ENCODE peak calls at places on chromosomes 6 and 20, in eight cellular contexts. J, B, R, M, S, Q, Z and D are unnamed samples.

GRCh38 chr6:41644297-41644879 is 6.1 kb downstream of the MDFI start:
- DNase-seq in J (no peak), B (no peak), R (no peak), M (peak; percentile 76), S (peak; percentile 29), Q (no peak), Z (no peak), D (no peak)

GRCh38 chr6:43856005-43856765 is 86.2 kb downstream of the VEGFA start:
- DNase-seq in J (no peak), B (no peak), R (no peak), M (peak; percentile 35), S (peak; percentile 60), Q (no peak), Z (no peak), D (no peak)

GRCh38 chr6:157376241-157376640 is 4.7 kb upstream of the ZDHHC14 start:
- DNase-seq in J (peak; percentile 34), B (no peak), R (no peak), M (no peak), S (no peak), Q (no peak), Z (no peak), D (no peak)

GRCh38 chr6:134453792-134454510 is 136.0 kb upstream of the SGK1 start:
- DNase-seq in J (no peak), B (no peak), R (no peak), M (no peak), S (no peak), Q (no peak), Z (no peak), D (no peak)

GRCh38 chr20:59144179-59144830 is 19.3 kb upstream of the ZNF831 start:
- DNase-seq in J (peak; percentile 71), B (no peak), R (no peak), M (no peak), S (no peak), Q (no peak), Z (no peak), D (peak; percentile 47)

GRCh38 chr20:50652702-50653294 is 38.5 kb downstream of the RIPOR3 start:
- DNase-seq in J (no peak), B (no peak), R (peak; percentile 3), M (no peak), S (no peak), Q (no peak), Z (no peak), D (no peak)

GRCh38 chr6:16873698-16874097 is 112.4 kb upstream of the ATXN1 start:
- DNase-seq in J (no peak), B (no peak), R (no peak), M (no peak), S (no peak), Q (no peak), Z (no peak), D (no peak)

GRCh38 chr20:49344975-49345374 is 67.1 kb upstream of the ZNFX1 start:
- DNase-seq in J (no peak), B (no peak), R (no peak), M (peak; percentile 94), S (no peak), Q (no peak), Z (no peak), D (no peak)

GRCh38 chr6:45698046-45698445 is 317.6 kb downstream of the CLIC5 start:
- DNase-seq in J (no peak), B (no peak), R (no peak), M (no peak), S (no peak), Q (no peak), Z (no peak), D (no peak)

GRCh38 chr20:4465855-4466545 is 255.7 kb upstream of the PRND start:
- DNase-seq in J (no peak), B (no peak), R (no peak), M (no peak), S (no peak), Q (no peak), Z (no peak), D (no peak)

GRCh38 chr20:34180460-34181108 is 60.6 kb upstream of the ASIP start:
- DNase-seq in J (no peak), B (no peak), R (no peak), M (peak; percentile 19), S (no peak), Q (no peak), Z (no peak), D (no peak)

GRCh38 chr20:59817846-59818245 is 115.6 kb downstream of the SYCP2 start:
- DNase-seq in J (no peak), B (no peak), R (no peak), M (no peak), S (no peak), Q (no peak), Z (no peak), D (no peak)